ENCODE peak calls at places on chromosome 3, in ten cellular contexts. Z is T follicular helper cell; M is T-helper 2 cell; T is fibroblast of the conjunctiva; S is NCI-H146; J is stimulated activated CD8-positive, alpha-beta memory T cell treated with anti-CD3 and anti-CD28 coated beads, Interleukin-2, amount 100 ng/mL, for 1 hour; N is progenitor cell of endocrine pancreas; X is globus pallidus; O is A549; H is GM12891. R is an unnamed sample.
A peak's percentile ranks its signal among the peaks of the same experiment; 100 is the strongest.

GRCh38 chr3:52211268-52211891 is 13.4 kb downstream of the ALAS1 start:
- DNase-seq in T (no peak), J (no peak), S (no peak), O (no peak), X (no peak), N (no peak), M (no peak), H (no peak), Z (no peak), R (no peak)

GRCh38 chr3:108008106-108008505 is 82.7 kb downstream of the CD47 start:
- DNase-seq in Z (no peak), H (no peak), N (no peak), S (no peak), M (no peak), X (no peak), T (no peak), O (no peak), J (no peak), R (no peak)

GRCh38 chr3:141152801-141153678 is 78.6 kb upstream of the PXYLP1 start:
- DNase-seq in J (no peak), O (no peak), N (no peak), H (no peak), T (no peak), X (no peak), S (no peak), Z (no peak), M (no peak), R (no peak)

GRCh38 chr3:21781371-21781770 is 30.4 kb upstream of the ZNF385D start:
- DNase-seq in O (no peak), J (no peak), T (no peak), X (no peak), H (no peak), Z (no peak), S (no peak), N (no peak), M (no peak), R (no peak)

GRCh38 chr3:72663429-72663828 is 184.8 kb downstream of the SHQ1 start:
- DNase-seq in H (no peak), O (no peak), T (no peak), M (no peak), J (no peak), X (peak; percentile 97), N (no peak), Z (no peak), S (peak; percentile 35), R (peak; percentile 87)

GRCh38 chr3:183438749-183439148 is 10.3 kb upstream of the MCF2L2 start:
- DNase-seq in T (no peak), H (no peak), M (no peak), S (peak; percentile 72), N (no peak), X (no peak), J (no peak), O (no peak), Z (no peak), R (no peak)

GRCh38 chr3:114504941-114505632 is 211.3 kb downstream of the TIGIT start:
- DNase-seq in O (no peak), Z (no peak), X (no peak), M (no peak), S (no peak), J (no peak), N (no peak), H (no peak), T (no peak), R (peak; percentile 61)

GRCh38 chr3:193941486-193941885 is 194.5 kb upstream of the HES1 start:
- DNase-seq in Z (no peak), H (no peak), J (no peak), N (no peak), S (no peak), X (no peak), O (no peak), M (no peak), T (no peak), R (no peak)

GRCh38 chr3:195451373-195452000 is 8.7 kb upstream of the ACAP2 start:
- DNase-seq in S (peak; percentile 96), M (no peak), N (no peak), O (no peak), T (no peak), J (no peak), X (no peak), H (no peak), Z (no peak), R (no peak)

GRCh38 chr3:13530241-13531009 is 18.5 kb upstream of the FBLN2 start:
- DNase-seq in X (no peak), J (no peak), N (no peak), Z (no peak), T (no peak), M (no peak), O (no peak), H (no peak), S (no peak), R (no peak)

GRCh38 chr3:151558621-151559020 is 97.8 kb upstream of the IGSF10 start:
- DNase-seq in S (no peak), Z (no peak), T (peak; percentile 54), H (no peak), M (no peak), J (no peak), X (no peak), N (no peak), O (no peak), R (no peak)

GRCh38 chr3:73786346-73786807 is 161.6 kb upstream of the PDZRN3 start:
- DNase-seq in H (no peak), Z (no peak), O (no peak), X (peak; percentile 49), N (no peak), T (peak; percentile 94), M (no peak), J (no peak), S (no peak), R (peak; percentile 99)

GRCh38 chr3:81339040-81339845 is 422.2 kb downstream of the GBE1 start:
- DNase-seq in Z (no peak), N (no peak), M (no peak), T (no peak), O (peak; percentile 28), J (no peak), H (peak; percentile 0), X (no peak), S (peak; percentile 8), R (no peak)

GRCh38 chr3:128854382-128854939 is 25.0 kb upstream of the ACAD9 start:
- DNase-seq in J (no peak), H (no peak), N (no peak), T (no peak), M (no peak), X (no peak), Z (no peak), O (no peak), S (no peak), R (no peak)

GRCh38 chr3:153438275-153438674 is 276.2 kb downstream of the RAP2B start:
- DNase-seq in H (no peak), N (no peak), X (no peak), S (no peak), T (no peak), Z (no peak), J (no peak), M (no peak), O (no peak), R (no peak)

GRCh38 chr3:188305220-188305619 is 151.3 kb downstream of the LPP start:
- DNase-seq in X (no peak), H (no peak), Z (no peak), O (no peak), T (no peak), N (no peak), S (no peak), M (no peak), J (no peak), R (no peak)

GRCh38 chr3:66797916-66798560 is 200.1 kb upstream of the KBTBD8 start:
- DNase-seq in O (no peak), S (no peak), Z (no peak), T (peak; percentile 12), J (no peak), M (no peak), X (peak; percentile 70), H (no peak), N (no peak), R (no peak)

GRCh38 chr3:74711913-74712512 is 97.6 kb upstream of the CNTN3 start:
- DNase-seq in J (no peak), M (no peak), T (no peak), S (no peak), Z (no peak), O (no peak), N (no peak), X (no peak), H (no peak), R (no peak)

GRCh38 chr3:125048282-125048681 is 7.5 kb downstream of the HEG1 start:
- DNase-seq in J (no peak), H (no peak), M (no peak), T (no peak), N (no peak), O (no peak), S (no peak), X (no peak), Z (no peak), R (no peak)

GRCh38 chr3:177882124-177882648 is 654.0 kb upstream of the KCNMB2 start:
- DNase-seq in J (no peak), M (no peak), O (no peak), S (no peak), Z (no peak), T (no peak), N (no peak), X (no peak), H (no peak), R (no peak)

GRCh38 chr3:183812746-183813445 is 12.5 kb downstream of the MAP6D1 start:
- DNase-seq in X (peak; percentile 87), O (no peak), M (no peak), J (no peak), T (no peak), H (no peak), N (no peak), S (no peak), Z (no peak), R (no peak)

GRCh38 chr3:98003306-98003969 is 31.2 kb upstream of the RIOX2 start:
- DNase-seq in J (no peak), H (no peak), X (no peak), M (no peak), N (no peak), O (no peak), S (no peak), Z (no peak), T (no peak), R (no peak)

GRCh38 chr3:17550624-17551023 is 191.8 kb downstream of the TBC1D5 start:
- DNase-seq in Z (no peak), N (no peak), T (no peak), X (no peak), O (no peak), J (no peak), H (no peak), M (no peak), S (no peak), R (no peak)

GRCh38 chr3:172218350-172219323 is 179.3 kb downstream of the FNDC3B start:
- DNase-seq in M (no peak), S (no peak), N (no peak), X (no peak), T (no peak), J (no peak), Z (no peak), H (no peak), O (no peak), R (no peak)